ENCODE peak calls at places on chromosome 5, in nine cellular contexts. M is heart right ventricle, I is GM23338, T is GM12865, X is IMR-90, O is choroid plexus epithelial cell, K is cardiac fibroblast, G is BE2C, Z is A549. Q is an unnamed sample.
A peak's percentile ranks its signal among the peaks of the same experiment; 100 is the strongest.

GRCh38 chr5:147234098-147234824 is 565 bp upstream of the STK32A start:
- DNase-seq in M (no peak), I (peak; percentile 27), T (no peak), X (no peak), O (no peak), K (no peak), G (no peak), Z (no peak), Q (no peak)

GRCh38 chr5:95938766-95939165 is 22.9 kb downstream of the ELL2 start:
- DNase-seq in M (no peak), I (no peak), T (no peak), X (no peak), O (no peak), K (no peak), G (no peak), Z (no peak), Q (no peak)

GRCh38 chr5:141420855-141421488 is at the start of gene PCDHGA11:
- DNase-seq in M (no peak), I (peak; percentile 90), T (peak; percentile 77), X (peak; percentile 63), O (peak; percentile 69), K (peak; percentile 79), G (peak; percentile 51), Z (no peak), Q (peak; percentile 82)

GRCh38 chr5:91176288-91177016 is 206.7 kb downstream of the ARRDC3 start:
- DNase-seq in M (no peak), I (no peak), T (no peak), X (peak; percentile 60), O (peak; percentile 73), K (no peak), G (no peak), Z (no peak), Q (no peak)

GRCh38 chr5:138504799-138505198 is 38.2 kb downstream of the ETF1 start:
- DNase-seq in M (peak; percentile 60), I (no peak), T (no peak), X (no peak), O (no peak), K (peak; percentile 65), G (peak; percentile 18), Z (no peak), Q (peak; percentile 31)

GRCh38 chr5:163770625-163771024 is 265.2 kb downstream of the MAT2B start:
- DNase-seq in M (no peak), I (no peak), T (no peak), X (no peak), O (no peak), K (no peak), G (no peak), Z (no peak), Q (no peak)

GRCh38 chr5:58114324-58114723 is 345.6 kb downstream of the PLK2 start:
- DNase-seq in M (no peak), I (no peak), T (no peak), X (peak; percentile 84), O (peak; percentile 36), K (peak; percentile 7), G (no peak), Z (no peak), Q (peak; percentile 53)

GRCh38 chr5:180140627-180141006 is 68.4 kb downstream of the RASGEF1C start:
- DNase-seq in M (no peak), I (no peak), T (no peak), X (no peak), O (no peak), K (no peak), G (no peak), Z (no peak), Q (no peak)

GRCh38 chr5:159099049-159099760 is 511 bp downstream of the EBF1 start:
- DNase-seq in M (no peak), I (peak; percentile 61), T (peak; percentile 83), X (peak; percentile 63), O (peak; percentile 68), K (peak; percentile 66), G (peak; percentile 67), Z (peak; percentile 48), Q (peak; percentile 69)

GRCh38 chr5:40904205-40904993 is 4.9 kb upstream of the C7 start:
- DNase-seq in M (peak; percentile 78), I (peak; percentile 91), T (peak; percentile 68), X (peak; percentile 83), O (peak; percentile 94), K (peak; percentile 93), G (peak; percentile 74), Z (peak; percentile 58), Q (peak; percentile 93)

GRCh38 chr5:96143450-96143849 is 181.8 kb upstream of the ELL2 start:
- DNase-seq in M (no peak), I (no peak), T (no peak), X (peak; percentile 81), O (no peak), K (no peak), G (no peak), Z (no peak), Q (no peak)

GRCh38 chr5:32767948-32768427 is 56.9 kb downstream of the NPR3 start:
- DNase-seq in M (no peak), I (no peak), T (no peak), X (peak; percentile 99), O (peak; percentile 92), K (peak; percentile 80), G (no peak), Z (peak; percentile 96), Q (peak; percentile 85)

GRCh38 chr5:20041326-20041977 is 53.5 kb upstream of the CDH18 start:
- DNase-seq in M (no peak), I (no peak), T (no peak), X (no peak), O (peak; percentile 6), K (peak; percentile 5), G (no peak), Z (no peak), Q (peak; percentile 17)

GRCh38 chr5:150346592-150346991 is 10.9 kb upstream of the TCOF1 start:
- DNase-seq in M (no peak), I (no peak), T (no peak), X (no peak), O (no peak), K (no peak), G (no peak), Z (no peak), Q (no peak)

GRCh38 chr5:54325272-54325609 is 14.9 kb upstream of the ARL15 start:
- DNase-seq in M (no peak), I (no peak), T (no peak), X (no peak), O (no peak), K (no peak), G (no peak), Z (no peak), Q (no peak)
- TF ChIP-seq CTCF in M (no peak), I (no peak), T (no peak), X (no peak), O (no peak), K (no peak), G (no peak), Z (no peak), Q (no peak)

DNA sequence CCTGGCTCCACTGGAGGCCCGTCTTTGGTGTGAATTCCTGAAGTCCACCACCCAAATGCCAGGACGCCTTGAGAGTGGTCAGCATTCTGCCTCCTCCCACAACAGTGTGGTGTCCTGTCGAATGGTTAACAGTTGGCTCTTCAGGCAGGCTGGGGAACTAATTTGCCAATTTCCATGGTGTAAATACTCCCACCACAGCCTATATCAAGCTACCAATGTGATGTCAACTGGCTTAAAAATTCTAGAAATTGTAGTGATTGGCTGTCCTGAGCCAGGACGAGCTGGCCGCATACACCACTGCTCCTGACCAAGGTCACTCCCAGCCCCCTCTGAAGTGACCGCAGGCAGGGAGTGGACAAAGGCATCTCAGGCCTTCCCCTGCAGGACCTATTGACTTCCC is 11.1 kb downstream of the UNC5A start:
- DNase-seq in M (no peak), I (no peak), T (no peak), X (no peak), O (no peak), K (no peak), G (peak; percentile 3), Z (no peak), Q (no peak)
- H3K4me3 ChIP-seq in M (no peak overlapping the region), I (no peak overlapping the region), T (no peak overlapping the region), X (no peak overlapping the region), O (no peak overlapping the region), K (no peak overlapping the region), G (no peak overlapping the region), Z (no peak overlapping the region), Q (no peak overlapping the region)

GRCh38 chr5:176653986-176654385 is 6.7 kb downstream of the TSPAN17 start:
- DNase-seq in M (no peak), I (no peak), T (no peak), X (no peak), O (no peak), K (no peak), G (no peak), Z (no peak), Q (no peak)

GRCh38 chr5:176658817-176659216 is 11.5 kb downstream of the TSPAN17 start:
- DNase-seq in M (no peak), I (no peak), T (peak; percentile 58), X (peak; percentile 45), O (peak; percentile 72), K (peak; percentile 24), G (no peak), Z (no peak), Q (no peak)

GRCh38 chr5:176654856-176655255 is 7.6 kb downstream of the TSPAN17 start:
- DNase-seq in M (no peak), I (no peak), T (no peak), X (no peak), O (no peak), K (no peak), G (no peak), Z (no peak), Q (no peak)

GRCh38 chr5:176658007-176658599 is 10.8 kb downstream of the TSPAN17 start:
- DNase-seq in M (peak; percentile 51), I (peak; percentile 90), T (peak; percentile 73), X (peak; percentile 62), O (peak; percentile 80), K (peak; percentile 77), G (peak; percentile 82), Z (peak; percentile 78), Q (peak; percentile 73)

DNA sequence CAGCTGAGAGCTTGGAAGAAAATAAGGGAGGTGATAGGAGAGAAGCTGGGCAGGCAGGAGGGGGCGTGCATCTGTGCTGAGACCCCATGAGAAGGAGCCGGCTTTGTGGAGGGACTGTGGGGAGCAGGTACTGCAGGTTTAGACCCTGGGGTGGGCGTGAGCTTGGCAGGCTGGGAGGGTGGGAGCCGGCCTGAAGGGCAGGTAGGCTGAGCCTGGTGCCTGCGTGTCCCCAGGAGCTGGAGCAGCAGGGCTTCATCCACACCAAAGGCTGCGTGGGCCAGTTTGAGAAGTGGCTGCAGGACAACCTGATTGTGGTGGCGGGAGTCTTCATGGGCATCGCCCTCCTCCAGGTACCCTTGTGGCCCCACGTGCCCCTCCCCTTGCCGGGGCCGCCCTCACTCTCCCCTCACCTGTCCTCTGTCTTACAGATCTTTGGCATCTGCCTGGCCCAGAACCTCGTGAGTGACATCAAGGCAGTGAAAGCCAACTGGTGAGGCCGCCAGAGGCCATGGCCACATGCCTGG is 9.2 kb downstream of the TSPAN17 start:
- DNase-seq in M (no peak), I (peak; percentile 23), T (no peak), X (no peak), O (no peak), K (no peak), G (no peak), Z (no peak), Q (no peak)
- TF ChIP-seq CTCF in M (no peak), I (no peak), T (no peak), X (no peak), O (no peak), K (no peak), G (no peak), Z (no peak), Q (no peak)

DNA sequence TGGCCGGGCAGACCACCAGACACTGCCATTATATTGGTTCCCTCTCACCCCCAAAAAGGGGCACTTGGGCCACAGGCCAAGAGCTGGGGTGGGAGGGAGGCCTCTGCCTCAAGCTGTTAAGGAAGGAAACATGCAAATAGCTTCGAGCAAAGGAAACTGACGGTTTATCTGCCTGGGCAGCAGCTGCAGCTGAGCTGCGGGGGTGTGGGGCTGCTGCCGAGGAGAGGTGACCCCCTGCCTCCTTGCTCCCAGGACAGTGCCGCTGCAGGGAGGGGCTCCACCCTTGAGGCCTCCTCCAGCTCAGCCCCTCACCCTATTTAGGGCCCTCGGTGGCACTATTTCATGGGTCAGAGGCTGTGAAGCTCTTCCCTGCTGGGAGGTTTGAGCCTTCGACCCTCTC is 789 bp downstream of the DOK3 start:
- DNase-seq in M (no peak), I (no peak), T (peak; percentile 69), X (no peak), O (no peak), K (no peak), G (no peak), Z (no peak), Q (no peak)
- H3K4me3 ChIP-seq in M (peak overlapping the region; percentile 35), I (no peak overlapping the region), T (peak overlapping the region; percentile 62), X (no peak overlapping the region), O (no peak overlapping the region), K (no peak overlapping the region), G (no peak overlapping the region), Z (no peak overlapping the region), Q (no peak overlapping the region)